ENCODE peak calls at places on chromosomes 6 and 20, in four cellular contexts. Y, E, S and N are unnamed samples.

GRCh38 chr6:52385074-52385473 is 23.1 kb downstream of the PAQR8 start:
- DNase-seq in Y (no peak), E (no peak), S (no peak), N (no peak)

GRCh38 chr6:80336906-80337305 is 230.4 kb downstream of the BCKDHB start:
- DNase-seq in Y (no peak), E (peak; percentile 37), S (no peak), N (no peak)

GRCh38 chr20:35719717-35720116 is 20.5 kb downstream of the ROMO1 start:
- DNase-seq in Y (no peak), E (no peak), S (no peak), N (no peak)

GRCh38 chr6:2028457-2029038 is 216.9 kb downstream of the GMDS start:
- DNase-seq in Y (peak; percentile 32), E (no peak), S (no peak), N (no peak)

GRCh38 chr20:49948809-49949507 is 12.8 kb downstream of the RNF114 start:
- DNase-seq in Y (no peak), E (peak; percentile 96), S (peak; percentile 95), N (no peak)

GRCh38 chr20:53037621-53038020 is 65.5 kb downstream of the TSHZ2 start:
- DNase-seq in Y (no peak), E (no peak), S (no peak), N (no peak)

GRCh38 chr6:25473447-25473846 is 178.6 kb upstream of the SCGN start:
- DNase-seq in Y (no peak), E (no peak), S (no peak), N (no peak)

GRCh38 chr20:5885866-5886265 is 64.5 kb downstream of the TRMT6 start:
- DNase-seq in Y (no peak), E (no peak), S (no peak), N (no peak)

GRCh38 chr6:119096683-119097310 is 18.3 kb upstream of the FAM184A start:
- DNase-seq in Y (no peak), E (peak; percentile 63), S (peak; percentile 23), N (no peak)

GRCh38 chr20:1456300-1456699 is 10.3 kb downstream of the NSFL1C start:
- DNase-seq in Y (no peak), E (no peak), S (no peak), N (no peak)

GRCh38 chr6:127690588-127690987 is 113.6 kb downstream of the C6orf58 start:
- DNase-seq in Y (no peak), E (no peak), S (no peak), N (no peak)

GRCh38 chr6:127691147-127691546 is 114.2 kb downstream of the C6orf58 start:
- DNase-seq in Y (no peak), E (no peak), S (no peak), N (no peak)

GRCh38 chr6:127684501-127684900 is 107.5 kb downstream of the C6orf58 start:
- DNase-seq in Y (no peak), E (no peak), S (no peak), N (no peak)

GRCh38 chr6:127695108-127695507 is 118.1 kb downstream of the C6orf58 start:
- DNase-seq in Y (no peak), E (no peak), S (no peak), N (no peak)

GRCh38 chr6:127690092-127690491 is 113.1 kb downstream of the C6orf58 start:
- DNase-seq in Y (no peak), E (peak; percentile 43), S (no peak), N (no peak)
- TF ChIP-seq CTCF in Y (no peak), E (peak; percentile 73), S (peak; percentile 73), N (peak; percentile 73)

GRCh38 chr20:58481541-58482021 is 33.6 kb downstream of the APCDD1L start:
- DNase-seq in Y (no peak), E (peak; percentile 41), S (peak; percentile 94), N (no peak)
- TF ChIP-seq CTCF in Y (no peak), E (peak; percentile 49), S (peak; percentile 71), N (peak; percentile 70)

DNA sequence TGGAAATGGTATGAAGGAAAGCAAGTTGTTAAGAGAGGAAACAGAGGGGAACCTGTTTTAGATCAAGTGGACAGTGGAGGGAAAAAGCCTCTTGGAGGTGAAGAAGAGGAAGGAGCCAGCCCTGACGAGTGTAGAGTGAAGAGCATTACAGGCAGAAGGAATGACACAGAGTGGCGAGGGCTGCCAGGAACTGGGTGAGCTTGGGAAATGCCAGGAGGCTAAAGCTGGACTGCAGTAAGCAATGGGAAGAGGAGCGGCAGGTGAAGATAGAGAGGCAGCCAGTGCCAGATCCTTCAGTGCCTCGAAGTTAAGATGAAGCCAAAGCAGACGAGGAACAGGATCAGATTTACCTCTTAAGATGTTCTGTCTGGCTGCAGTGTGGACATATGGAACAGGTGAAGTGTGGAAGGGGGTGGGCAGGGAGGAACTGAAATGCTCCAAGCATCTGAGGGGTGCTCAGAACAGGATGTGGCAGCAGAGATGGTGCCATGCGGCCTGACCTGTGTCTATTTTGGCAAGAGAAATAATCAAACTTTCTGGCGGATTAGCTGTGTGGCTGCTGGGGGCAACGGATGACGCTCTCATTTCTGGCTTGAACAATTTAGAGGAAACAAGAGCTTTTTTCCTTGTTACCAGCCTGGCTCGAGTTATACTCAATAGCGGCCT is 748.4 kb downstream of the PTPRT start:
- DNase-seq in Y (no peak), E (no peak), S (no peak), N (no peak)
- TF ChIP-seq CTCF in Y (no peak), E (no peak), S (no peak), N (no peak)

GRCh38 chr6:149451361-149452061 is 33.3 kb downstream of the ZC3H12D start:
- DNase-seq in Y (no peak), E (no peak), S (peak; percentile 84), N (peak; percentile 80)
- TF ChIP-seq CTCF in Y (no peak), E (no peak), S (no peak), N (no peak)

GRCh38 chr6:27883136-27883535 is 29.1 kb downstream of the OR2B2 start:
- DNase-seq in Y (no peak), E (no peak), S (no peak), N (no peak)
- TF ChIP-seq CTCF in Y (no peak), E (no peak), S (no peak), N (no peak)

DNA sequence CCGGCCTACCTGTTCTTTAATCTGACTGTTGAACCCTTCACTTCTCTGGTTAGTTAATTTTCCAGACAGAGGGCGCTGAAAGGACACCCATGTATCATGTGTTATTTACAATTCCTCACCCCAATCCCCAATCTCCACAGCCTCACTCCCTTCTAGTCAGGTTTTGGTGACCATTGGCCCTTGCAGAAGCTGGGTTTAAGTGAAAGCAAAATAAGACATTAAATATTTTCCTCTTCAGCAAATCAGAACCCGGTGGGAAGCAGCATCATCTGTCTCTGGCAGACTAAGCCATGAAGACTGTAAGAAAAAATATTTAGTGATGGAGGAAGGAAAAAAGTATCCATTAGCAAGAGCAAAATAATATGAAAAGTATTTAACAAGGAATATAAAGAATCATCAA is 9.4 kb upstream of the HLA-DQA1 start:
- DNase-seq in Y (peak; percentile 63), E (peak; percentile 34), S (no peak), N (no peak)
- TF ChIP-seq CTCF in Y (no peak), E (no peak), S (no peak), N (no peak)

GRCh38 chr6:10424005-10424404 is 9.1 kb upstream of the TFAP2A start:
- DNase-seq in Y (no peak), E (no peak), S (no peak), N (no peak)
- TF ChIP-seq CTCF in Y (no peak), E (no peak), S (peak; percentile 23), N (peak; percentile 60)

GRCh38 chr20:60009318-60009717 is 51.1 kb downstream of the CDH26 start:
- DNase-seq in Y (no peak), E (no peak), S (no peak), N (no peak)

GRCh38 chr20:60010689-60011417 is 52.6 kb downstream of the CDH26 start:
- DNase-seq in Y (no peak), E (no peak), S (no peak), N (no peak)

GRCh38 chr20:60008130-60008808 is 50.0 kb downstream of the CDH26 start:
- DNase-seq in Y (peak; percentile 8), E (no peak), S (no peak), N (no peak)

GRCh38 chr20:60011512-60012507 is 53.6 kb downstream of the CDH26 start:
- DNase-seq in Y (no peak), E (no peak), S (peak; percentile 32), N (no peak)

DNA sequence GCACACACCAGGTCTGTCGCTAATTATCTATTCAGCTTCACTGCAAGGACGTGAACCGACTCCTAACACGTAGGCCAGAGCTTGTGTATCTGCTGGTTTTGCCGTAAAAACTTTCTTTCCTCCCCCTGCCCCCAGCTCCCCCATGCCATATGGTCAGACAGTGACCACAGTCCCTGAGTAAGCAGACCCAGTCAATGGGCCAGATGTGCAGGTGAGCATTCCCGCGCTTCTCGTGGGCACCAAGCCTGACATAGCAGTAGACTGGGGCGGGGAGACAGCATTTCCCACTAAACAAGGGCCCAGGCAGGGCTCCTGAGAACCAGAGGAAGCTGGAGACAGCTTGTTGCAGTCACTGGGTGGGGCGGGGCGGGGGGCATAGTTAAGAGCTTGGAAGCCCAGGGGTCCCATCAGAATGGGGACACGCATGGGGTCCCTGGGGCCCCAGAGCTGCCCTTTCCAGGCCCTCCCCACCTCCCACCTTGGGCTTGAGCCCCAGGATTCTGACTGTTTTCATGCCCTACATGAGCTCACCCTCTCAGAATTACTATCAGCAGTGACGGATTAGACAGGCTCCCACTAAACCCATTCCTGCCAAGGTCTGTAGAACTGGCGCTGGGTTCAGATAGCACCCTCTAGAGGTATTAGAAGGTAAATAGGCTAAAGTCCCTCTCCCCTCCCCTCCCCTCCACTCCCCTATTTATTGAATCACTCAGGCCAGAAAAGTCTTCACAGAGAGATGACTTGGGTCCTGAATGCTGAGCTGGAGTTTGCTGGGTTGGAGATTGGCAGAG is 51.8 kb downstream of the CDH26 start:
- DNase-seq in Y (no peak), E (peak; percentile 3), S (no peak), N (no peak)
- TF ChIP-seq CTCF in Y (no peak), E (no peak), S (no peak), N (peak; percentile 47)